ENCODE peak calls at places on chromosomes 2 and 18, in six cellular contexts. One of them, this sample, is unnamed.

GRCh38 chr2:201733544-201733943 is 35.1 kb upstream of the MPP4 start:
- DNase-seq in A549: no peak
- DNase-seq in tibial nerve: no peak
- DNase-seq in ovary: no peak
- DNase-seq in stomach: no peak
- DNase-seq in SK-N-SH: no peak
- DNase-seq in this sample: no peak

GRCh38 chr2:134943540-134943939 is 24.9 kb downstream of the CCNT2 start:
- DNase-seq in A549: no peak
- DNase-seq in tibial nerve: no peak
- DNase-seq in ovary: no peak
- DNase-seq in stomach: no peak
- DNase-seq in SK-N-SH: no peak
- DNase-seq in this sample: no peak

GRCh38 chr2:64325852-64326577 is 127.9 kb upstream of the LGALSL start:
- DNase-seq in A549: no peak
- DNase-seq in tibial nerve: no peak
- DNase-seq in ovary: no peak
- DNase-seq in stomach: no peak
- DNase-seq in SK-N-SH: no peak
- DNase-seq in this sample: no peak

GRCh38 chr2:173763641-173764040 is 201.5 kb downstream of the SP3 start:
- DNase-seq in A549: no peak
- DNase-seq in tibial nerve: no peak
- DNase-seq in ovary: no peak
- DNase-seq in stomach: no peak
- DNase-seq in SK-N-SH: no peak
- DNase-seq in this sample: no peak

GRCh38 chr2:25454824-25455611 is 113.3 kb upstream of the DNMT3A start:
- DNase-seq in A549: no peak
- DNase-seq in tibial nerve: no peak
- DNase-seq in ovary: no peak
- DNase-seq in stomach: no peak
- DNase-seq in SK-N-SH: no peak
- DNase-seq in this sample: no peak

GRCh38 chr2:158493458-158493857 is 36.7 kb downstream of the PKP4 start:
- DNase-seq in A549: no peak
- DNase-seq in tibial nerve: no peak
- DNase-seq in ovary: no peak
- DNase-seq in stomach: no peak
- DNase-seq in SK-N-SH: no peak
- DNase-seq in this sample: no peak

GRCh38 chr2:223815186-223815883 is 22.0 kb downstream of the AP1S3 start:
- DNase-seq in A549: peak
- DNase-seq in tibial nerve: no peak
- DNase-seq in ovary: no peak
- DNase-seq in stomach: no peak
- DNase-seq in SK-N-SH: peak
- DNase-seq in this sample: no peak

GRCh38 chr18:65567372-65567771 is 183.4 kb upstream of the CDH7 start:
- DNase-seq in A549: peak
- DNase-seq in tibial nerve: no peak
- DNase-seq in ovary: no peak
- DNase-seq in stomach: no peak
- DNase-seq in SK-N-SH: peak
- DNase-seq in this sample: no peak

DNA sequence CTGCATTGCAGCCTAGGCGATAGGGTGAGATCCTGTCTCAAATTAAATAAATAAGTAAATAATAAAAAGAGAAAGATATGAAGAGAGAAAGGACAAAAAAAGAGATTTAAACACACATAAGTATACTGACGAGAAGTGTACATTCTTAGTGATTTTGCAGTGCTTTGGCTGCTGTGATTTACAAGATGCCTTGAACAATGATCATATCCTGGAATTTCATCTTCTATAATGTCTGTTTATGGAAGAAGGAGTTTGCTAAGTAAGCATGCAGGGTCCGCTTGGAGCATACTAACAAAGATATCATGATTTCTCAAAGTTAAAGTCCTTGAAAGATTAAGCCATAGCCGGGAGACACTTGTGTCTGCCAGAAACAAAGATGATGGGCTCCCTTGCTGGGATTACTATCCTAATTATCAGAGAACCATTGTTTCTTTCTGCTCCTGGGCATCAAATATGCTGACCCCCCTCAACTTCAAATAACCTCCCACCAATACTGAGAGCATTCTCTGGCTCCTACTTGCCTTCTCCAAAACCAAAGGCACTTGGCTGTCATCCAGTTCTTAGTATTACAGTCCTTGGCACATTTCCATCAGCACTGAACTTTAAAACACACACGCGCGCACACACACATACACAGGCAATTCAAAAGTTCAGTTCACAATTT is 47.5 kb upstream of the STAM2 start:
- DNase-seq in A549: no peak
- DNase-seq in tibial nerve: peak
- DNase-seq in ovary: peak
- DNase-seq in stomach: peak
- DNase-seq in SK-N-SH: peak
- DNase-seq in this sample: no peak
- H3K27ac ChIP-seq in A549: no peak
- H3K27ac ChIP-seq in tibial nerve: peak
- H3K27ac ChIP-seq in ovary: peak
- H3K27ac ChIP-seq in stomach: peak
- H3K27ac ChIP-seq in SK-N-SH: peak
- H3K27ac ChIP-seq in this sample: no peak

DNA sequence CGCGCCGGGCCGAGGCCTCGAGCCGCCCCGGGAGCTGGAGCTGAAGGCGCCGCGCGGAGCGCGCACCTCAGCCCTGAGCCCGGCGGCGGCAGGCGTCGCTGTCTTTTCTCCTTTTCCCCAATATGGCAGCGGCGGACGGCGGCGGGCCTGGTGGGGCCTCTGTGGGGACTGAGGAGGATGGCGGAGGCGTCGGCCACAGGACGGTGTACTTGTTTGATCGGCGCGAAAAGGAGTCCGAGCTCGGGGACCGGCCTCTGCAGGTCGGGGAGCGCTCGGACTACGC is 369 bp downstream of the SMCHD1 start:
- DNase-seq in A549: peak
- DNase-seq in tibial nerve: no peak
- DNase-seq in ovary: no peak
- DNase-seq in stomach: no peak
- DNase-seq in SK-N-SH: no peak
- DNase-seq in this sample: no peak
- TF ChIP-seq EP300 in A549: no peak
- TF ChIP-seq EP300 in tibial nerve: no peak
- TF ChIP-seq EP300 in ovary: no peak
- TF ChIP-seq EP300 in stomach: no peak
- TF ChIP-seq EP300 in SK-N-SH: no peak
- TF ChIP-seq EP300 in this sample: no peak

GRCh38 chr2:133802366-133802765 is 234.1 kb upstream of the NCKAP5 start:
- DNase-seq in A549: no peak
- DNase-seq in tibial nerve: no peak
- DNase-seq in ovary: no peak
- DNase-seq in stomach: no peak
- DNase-seq in SK-N-SH: no peak
- DNase-seq in this sample: no peak
- H3K27ac ChIP-seq in A549: no peak
- H3K27ac ChIP-seq in tibial nerve: no peak
- H3K27ac ChIP-seq in ovary: no peak
- H3K27ac ChIP-seq in stomach: no peak
- H3K27ac ChIP-seq in SK-N-SH: no peak
- H3K27ac ChIP-seq in this sample: no peak

GRCh38 chr18:58208207-58208944 is 164.3 kb downstream of the NEDD4L start:
- DNase-seq in A549: no peak
- DNase-seq in tibial nerve: no peak
- DNase-seq in ovary: no peak
- DNase-seq in stomach: no peak
- DNase-seq in SK-N-SH: no peak
- DNase-seq in this sample: no peak
- TF ChIP-seq EP300 in A549: no peak
- TF ChIP-seq EP300 in tibial nerve: no peak
- TF ChIP-seq EP300 in ovary: no peak
- TF ChIP-seq EP300 in stomach: no peak
- TF ChIP-seq EP300 in SK-N-SH: no peak
- TF ChIP-seq EP300 in this sample: no peak

This sample was measured in suprapubic skin.